ENCODE peak calls at places on chromosomes 3 and 15, in six cellular contexts. A, F, R, Y, Q and I are unnamed samples.

GRCh38 chr3:113838631-113839209 is at the start of gene GRAMD1C:
- DNase-seq in Y (peak), R (peak), F (peak), Q (peak), A (peak), I (peak)

GRCh38 chr3:62379206-62379834 is 6.0 kb upstream of the FEZF2 start:
- DNase-seq in Y (no peak), F (no peak), Q (no peak), A (no peak), R (no peak), I (no peak)

GRCh38 chr3:30289324-30289723 is 317.1 kb upstream of the TGFBR2 start:
- DNase-seq in A (no peak), Y (peak), R (no peak), F (no peak), Q (no peak), I (no peak)

GRCh38 chr3:71168961-71169411 is 414.5 kb downstream of the FOXP1 start:
- DNase-seq in Q (no peak), R (no peak), Y (no peak), A (no peak), F (no peak), I (no peak)

GRCh38 chr15:95127356-95127755 is 896.0 kb downstream of the MCTP2 start:
- DNase-seq in Y (no peak), Q (no peak), R (no peak), A (no peak), F (no peak), I (no peak)

GRCh38 chr3:156522673-156523072 is 32.2 kb downstream of the SSR3 start:
- DNase-seq in F (no peak), Q (no peak), R (no peak), Y (no peak), A (no peak), I (no peak)

GRCh38 chr3:129184396-129184656 is 630 bp upstream of the CNBP start:
- DNase-seq in A (no peak), F (no peak), Q (no peak), Y (peak), R (no peak), I (no peak)

GRCh38 chr3:99332726-99333125 is 305.7 kb upstream of the COL8A1 start:
- DNase-seq in F (peak), R (peak), A (no peak), Y (no peak), Q (no peak), I (no peak)

GRCh38 chr3:196197524-196197923 is 13.7 kb downstream of the ZDHHC19 start:
- DNase-seq in Q (no peak), F (no peak), R (no peak), Y (no peak), A (no peak), I (no peak)

GRCh38 chr3:124516333-124516732 is 213.9 kb upstream of the UMPS start:
- DNase-seq in Q (no peak), R (no peak), A (no peak), Y (no peak), F (no peak), I (no peak)

GRCh38 chr15:63473007-63473748 is 31.2 kb upstream of the USP3 start:
- DNase-seq in A (no peak), R (no peak), Y (no peak), F (no peak), Q (no peak), I (no peak)

GRCh38 chr3:158168996-158169573 is 59.2 kb downstream of the RSRC1 start:
- DNase-seq in F (no peak), Y (no peak), A (no peak), Q (no peak), R (peak), I (peak)

GRCh38 chr15:60635507-60636352 is 156.8 kb upstream of the ICE2 start:
- DNase-seq in Y (peak), Q (no peak), A (no peak), F (no peak), R (no peak), I (no peak)

GRCh38 chr3:46293991-46294833 is 52.0 kb downstream of the CCR3 start:
- DNase-seq in Q (no peak), A (no peak), Y (no peak), R (no peak), F (no peak), I (no peak)

GRCh38 chr3:83843716-83844115 is 1115.1 kb upstream of the CADM2 start:
- DNase-seq in A (no peak), R (no peak), F (no peak), Y (no peak), Q (no peak), I (peak)

GRCh38 chr3:16183601-16184270 is 9.3 kb downstream of the GALNT15 start:
- DNase-seq in R (peak), Y (peak), F (peak), Q (no peak), A (peak), I (peak)

GRCh38 chr3:177230641-177231040 is 33.4 kb upstream of the TBL1XR1 start:
- DNase-seq in R (no peak), A (no peak), F (no peak), Q (no peak), Y (no peak), I (no peak)

GRCh38 chr3:47370887-47371697 is 9.7 kb upstream of the PTPN23 start:
- DNase-seq in R (no peak), Y (peak), F (peak), Q (no peak), A (no peak), I (no peak)
- TF ChIP-seq CTCF in R (peak), Y (peak), F (peak), Q (peak), A (peak), I (peak)

DNA sequence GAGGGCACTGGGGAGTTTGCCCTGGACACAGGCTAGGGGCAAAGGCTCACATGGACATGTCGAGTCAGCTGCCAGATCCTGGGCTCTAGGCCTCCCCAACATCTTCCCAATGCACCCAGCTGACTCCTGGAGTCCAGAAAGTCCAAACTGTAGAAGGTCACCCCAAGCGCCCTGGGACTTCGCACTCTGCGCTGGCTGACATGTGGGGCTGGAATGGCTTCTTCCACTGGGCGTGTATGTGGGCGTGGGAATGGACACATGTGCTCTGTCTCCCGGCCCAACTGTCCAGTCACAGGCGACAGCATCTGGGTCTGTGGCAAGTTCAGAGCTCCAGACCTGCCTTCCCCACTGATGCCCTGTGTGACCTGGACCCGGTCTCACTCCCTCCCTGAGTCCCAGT is 13.2 kb upstream of the FURIN start:
- DNase-seq in R (no peak), F (no peak), A (no peak), Q (no peak), Y (no peak), I (no peak)
- TF ChIP-seq CTCF in R (no peak), F (no peak), A (no peak), Q (no peak), Y (no peak), I (no peak)

GRCh38 chr3:94101860-94102259 is 39.0 kb downstream of the NSUN3 start:
- DNase-seq in A (no peak), F (peak), Q (no peak), R (no peak), Y (peak), I (no peak)

GRCh38 chr3:94099311-94099710 is 36.5 kb downstream of the NSUN3 start:
- DNase-seq in R (no peak), F (no peak), Q (no peak), A (no peak), Y (peak), I (no peak)

DNA sequence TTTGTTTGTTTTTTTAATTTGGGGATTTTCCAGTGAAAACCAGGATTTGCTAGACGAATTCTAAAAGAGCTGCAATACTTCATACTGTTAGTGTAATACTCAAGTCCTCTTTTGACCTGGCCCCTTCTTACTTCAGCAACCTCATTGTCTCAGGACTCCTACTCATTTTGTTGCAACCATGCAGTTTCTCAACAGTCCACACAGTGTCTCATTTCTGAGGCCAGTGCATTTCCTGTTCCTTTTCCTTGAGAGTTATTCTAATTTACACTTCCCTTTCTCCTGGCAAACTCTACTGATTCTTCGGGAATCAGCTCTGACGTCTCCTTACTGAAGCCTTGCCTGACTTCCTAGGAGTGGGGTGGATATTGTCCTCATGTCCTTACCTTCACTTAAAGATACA is 35.6 kb downstream of the NSUN3 start:
- DNase-seq in A (no peak), F (no peak), R (no peak), Q (no peak), Y (peak), I (no peak)
- TF ChIP-seq CTCF in A (no peak), F (no peak), R (peak), Q (no peak), Y (peak), I (peak)

DNA sequence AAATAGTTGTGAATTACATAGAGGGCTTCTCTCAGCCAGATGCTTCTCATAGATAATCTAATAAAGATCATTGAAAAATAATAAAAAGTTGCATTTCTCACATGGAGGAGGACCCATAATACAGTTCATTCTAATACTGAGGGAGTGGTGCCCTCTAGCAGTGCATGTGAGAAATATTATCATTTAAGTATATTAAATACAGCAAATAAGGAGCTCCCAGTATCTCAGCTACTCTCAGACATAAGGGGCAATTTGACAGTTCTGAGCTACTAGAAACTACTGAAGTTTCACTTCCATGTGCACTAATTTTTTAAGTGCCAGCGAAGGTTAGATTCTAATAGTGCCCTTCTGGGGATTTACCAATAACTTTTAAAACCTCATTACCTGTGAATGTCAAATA is 188.3 kb downstream of the IL5RA start:
- DNase-seq in A (no peak), F (no peak), Q (no peak), Y (peak), R (no peak), I (peak)
- TF ChIP-seq CTCF in A (no peak), F (peak), Q (peak), Y (peak), R (no peak), I (peak)